ENCODE peak calls at places on chromosome 17, in nine cellular contexts. E, I, P, D, W, H, L, J and Q are unnamed samples. For H3K4me1, the result is how much of the 10 kb centered on the place peaks cover.

GRCh38 chr17:82349287-82349701 is 9.8 kb upstream of the TEX19 start:
- DNase-seq in L (no peak), E (peak), J (no peak), P (no peak), I (no peak), H (no peak), W (no peak), D (no peak), Q (no peak)

GRCh38 chr17:20206591-20206990 is 197.4 kb downstream of the SPECC1 start:
- DNase-seq in D (no peak), P (peak), H (peak), W (no peak), L (no peak), J (peak), E (no peak), I (no peak), Q (no peak)

GRCh38 chr17:40621558-40621957 is 26.1 kb downstream of the SMARCE1 start:
- DNase-seq in L (no peak), I (no peak), W (no peak), P (peak), H (no peak), D (no peak), J (no peak), E (no peak), Q (no peak)

GRCh38 chr17:39726617-39727016 is 3.7 kb downstream of the MIEN1 start:
- DNase-seq in D (no peak), E (no peak), J (no peak), H (no peak), W (no peak), P (no peak), L (no peak), I (no peak), Q (no peak)

GRCh38 chr17:78484300-78485159 is 92.7 kb downstream of the DNAH17 start:
- DNase-seq in H (no peak), D (no peak), L (peak), J (no peak), E (no peak), P (no peak), I (no peak), W (no peak), Q (peak)

GRCh38 chr17:156094-156621 is 18.8 kb downstream of the SCGB1C2 start:
- DNase-seq in D (no peak), E (no peak), P (no peak), H (no peak), L (no peak), I (peak), J (no peak), W (no peak), Q (no peak)

GRCh38 chr17:75639771-75640555 is 6.7 kb downstream of the SMIM5 start:
- DNase-seq in J (no peak), E (no peak), H (no peak), I (no peak), D (no peak), W (no peak), L (no peak), P (no peak), Q (no peak)

GRCh38 chr17:80477647-80478478 is 1.5 kb upstream of the NPTX1 start:
- DNase-seq in P (peak), I (no peak), L (peak), H (peak), J (no peak), D (no peak), E (peak), W (no peak), Q (no peak)

GRCh38 chr17:28663723-28664122 is 1.7 kb downstream of the SUPT6H start:
- DNase-seq in L (no peak), I (no peak), E (no peak), D (no peak), W (no peak), J (no peak), P (no peak), H (no peak), Q (no peak)

GRCh38 chr17:4691686-4692085 is 12.3 kb downstream of the PELP1 start:
- DNase-seq in E (no peak), L (no peak), P (peak), I (no peak), D (no peak), J (no peak), H (no peak), W (peak), Q (no peak)

GRCh38 chr17:44279586-44280344 is 11.8 kb upstream of the SLC4A1 start:
- DNase-seq in E (peak), D (no peak), J (peak), I (peak), W (peak), H (peak), L (no peak), P (peak), Q (peak)

GRCh38 chr17:6422654-6423241 is 12.2 kb downstream of the AIPL1 start:
- DNase-seq in E (no peak), D (no peak), H (no peak), W (no peak), L (no peak), P (no peak), I (no peak), J (no peak), Q (no peak)

GRCh38 chr17:63024716-63025115 is 58.7 kb downstream of the TANC2 start:
- DNase-seq in H (no peak), L (no peak), J (peak), D (no peak), W (no peak), P (peak), I (no peak), E (no peak), Q (no peak)

GRCh38 chr17:30349252-30349651 is 15.4 kb upstream of the TMIGD1 start:
- DNase-seq in I (no peak), W (no peak), E (no peak), J (no peak), P (no peak), D (no peak), H (no peak), L (no peak), Q (no peak)

GRCh38 chr17:38328620-38329019 is 15.1 kb downstream of the GPR179 start:
- DNase-seq in W (no peak), H (no peak), P (no peak), L (no peak), E (no peak), D (no peak), I (no peak), J (no peak), Q (no peak)

GRCh38 chr17:60914078-60914477 is 236.4 kb downstream of the BCAS3 start:
- DNase-seq in E (no peak), I (no peak), P (peak), W (no peak), H (no peak), J (no peak), D (no peak), L (no peak), Q (no peak)

GRCh38 chr17:27379863-27380533 is 76.2 kb upstream of the KSR1 start:
- DNase-seq in J (peak), I (peak), W (peak), E (peak), H (peak), L (no peak), D (no peak), P (peak), Q (no peak)

DNA sequence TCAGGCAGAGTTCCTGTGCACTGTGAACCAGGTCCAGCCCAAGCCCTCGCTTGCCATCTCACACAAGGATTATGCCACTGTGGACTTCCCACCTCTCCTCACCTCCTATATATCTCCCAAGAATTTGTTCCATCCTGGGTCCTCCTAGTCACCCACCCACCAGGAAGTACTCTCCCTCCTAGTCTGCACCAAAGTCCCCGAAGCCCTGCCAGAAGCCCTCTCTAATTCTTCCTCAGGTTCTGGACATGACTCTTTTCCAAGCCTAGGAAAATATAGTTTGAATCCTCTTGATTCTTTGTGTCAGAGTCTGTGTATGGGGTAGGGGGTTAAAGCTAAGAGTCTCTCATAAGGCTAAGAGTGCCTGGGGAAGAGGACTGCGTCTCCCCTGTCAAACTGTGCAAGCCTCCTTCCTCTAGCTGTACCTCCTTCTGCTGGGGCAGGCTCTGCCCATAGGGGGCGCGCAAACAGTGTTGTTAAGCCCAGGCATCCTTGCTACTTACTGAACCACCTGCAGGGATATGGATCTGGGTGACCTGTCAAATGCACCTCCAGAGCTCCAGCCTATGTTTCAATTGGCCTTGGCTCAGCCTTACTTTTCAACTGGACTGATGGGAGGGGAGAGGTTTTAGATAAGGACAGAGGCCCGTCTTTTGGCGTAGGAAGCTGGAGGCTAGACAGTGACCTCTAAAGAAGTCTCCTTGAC is 16.6 kb upstream of the DLX4 start:
- DNase-seq in H (peak), E (peak), D (no peak), L (peak), J (peak), I (peak), W (peak), P (peak), Q (peak)
- H3K4me1 ChIP-seq in H (under half), E (under half), D (under half), L (under half), J (under half), I (under half), W (under half), P (under half), Q (under half)

DNA sequence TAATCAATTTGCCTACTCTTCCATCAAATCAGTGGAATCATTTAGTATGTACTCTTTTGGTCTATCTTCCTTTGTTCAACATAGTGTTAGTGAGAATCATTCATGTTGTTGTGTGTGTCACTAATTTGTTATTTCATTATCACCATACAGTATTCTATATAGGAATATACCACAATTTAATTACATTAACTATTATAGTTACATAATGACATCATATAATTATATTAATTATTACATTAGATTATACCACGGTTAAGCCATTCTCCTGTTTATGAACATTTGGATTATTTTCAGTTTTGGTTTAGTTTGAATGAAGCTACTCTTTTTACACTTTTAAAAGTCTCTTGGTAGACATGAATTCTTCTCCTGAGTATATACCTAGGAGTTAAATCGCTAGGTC is 40.4 kb downstream of the MYO1D start:
- DNase-seq in I (no peak), E (no peak), H (no peak), D (no peak), J (no peak), P (no peak), W (no peak), L (no peak), Q (no peak)
- H3K4me3 ChIP-seq in I (no peak), E (no peak), H (no peak), D (no peak), J (no peak), P (no peak), W (no peak), L (no peak), Q (no peak)

GRCh38 chr17:45282683-45283644 is 21.1 kb upstream of the SPATA32 start:
- DNase-seq in D (no peak), P (peak), E (peak), W (no peak), L (no peak), J (peak), H (no peak), I (peak), Q (no peak)

GRCh38 chr17:45283711-45284110 is 21.8 kb upstream of the SPATA32 start:
- DNase-seq in I (no peak), H (no peak), L (no peak), D (no peak), W (no peak), J (no peak), P (no peak), E (no peak), Q (no peak)

GRCh38 chr17:45286286-45286685 is 24.4 kb upstream of the SPATA32 start:
- DNase-seq in L (no peak), H (no peak), D (no peak), W (no peak), J (no peak), I (no peak), E (no peak), P (no peak), Q (no peak)

GRCh38 chr17:45287526-45288264 is 25.8 kb upstream of the SPATA32 start:
- DNase-seq in D (no peak), L (no peak), J (no peak), H (no peak), P (no peak), I (peak), W (no peak), E (no peak), Q (no peak)

DNA sequence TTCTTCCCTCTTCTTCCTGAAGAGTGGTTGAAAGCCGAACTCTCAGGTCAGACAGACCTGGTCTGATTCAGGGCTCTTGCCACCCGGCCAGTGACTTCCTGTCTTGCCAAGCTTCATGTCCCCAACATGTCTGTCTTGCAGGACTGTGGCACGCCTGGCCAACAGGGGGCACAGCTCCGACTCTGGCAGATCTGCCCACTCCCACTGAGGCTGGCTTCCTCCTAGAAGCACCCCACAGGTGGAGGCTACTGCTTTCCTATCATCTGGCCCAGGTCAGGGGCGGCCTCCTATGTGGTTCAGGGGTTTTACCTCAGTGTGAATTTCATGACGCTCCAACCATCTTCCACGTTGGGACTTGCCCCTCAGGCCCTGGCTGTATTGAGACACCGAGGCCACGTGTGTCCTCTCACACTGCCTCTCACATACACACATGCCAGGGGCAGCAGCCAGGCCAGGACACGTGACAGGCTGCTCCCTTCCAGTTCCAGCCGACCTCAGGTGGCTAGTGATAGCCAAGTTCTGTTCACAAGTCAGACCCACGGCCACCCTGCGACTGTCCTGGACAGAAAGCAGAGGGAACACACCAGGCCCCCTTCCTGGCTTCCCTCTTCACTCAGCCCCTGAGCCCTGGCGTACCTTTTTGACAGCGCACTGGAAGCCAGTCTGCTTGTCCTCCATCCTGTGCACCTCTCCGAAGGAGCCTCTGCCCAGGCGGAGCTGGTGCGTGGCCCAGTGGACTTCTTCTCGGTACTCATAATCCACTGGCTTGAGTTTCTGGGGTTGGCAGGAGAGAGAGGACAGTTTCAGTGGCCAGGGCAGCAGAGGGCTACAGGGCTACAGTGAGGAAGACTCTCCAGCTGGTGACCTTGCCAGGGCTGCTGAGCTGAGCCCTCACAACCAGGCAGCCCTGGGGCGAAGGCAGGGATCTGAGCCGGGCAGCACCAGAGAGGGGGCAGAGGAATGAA is 22.6 kb upstream of the SPATA32 start:
- DNase-seq in W (no peak), J (no peak), H (peak), I (peak), P (no peak), E (no peak), L (no peak), D (no peak), Q (no peak)
- H3K27ac ChIP-seq in W (no peak), J (no peak), H (peak), I (peak), P (no peak), E (no peak), L (no peak), D (peak), Q (no peak)

GRCh38 chr17:45431531-45432404 is 902 bp downstream of the ARHGAP27 start:
- DNase-seq in H (peak), E (peak), I (peak), J (no peak), D (no peak), L (peak), P (peak), W (no peak), Q (peak)
- H3K4me1 ChIP-seq in H (under half), E (under half), I (under half), J (under half), D (half or more), L (under half), P (under half), W (under half), Q (under half)

GRCh38 chr17:15263680-15264079 is 1.4 kb downstream of the PMP22 start:
- DNase-seq in H (no peak), D (no peak), L (no peak), W (no peak), I (no peak), J (no peak), E (no peak), P (no peak), Q (no peak)

GRCh38 chr17:15263206-15263579 is 1.9 kb downstream of the PMP22 start:
- DNase-seq in P (peak), D (peak), H (peak), J (peak), I (peak), W (peak), E (peak), L (peak), Q (no peak)

GRCh38 chr17:15266325-15266950 is 1.3 kb upstream of the PMP22 start:
- DNase-seq in J (no peak), E (no peak), L (no peak), P (no peak), W (no peak), I (no peak), D (no peak), H (no peak), Q (no peak)

GRCh38 chr17:15265131-15265530 is at the start of gene PMP22:
- DNase-seq in H (no peak), D (no peak), W (no peak), E (peak), P (no peak), L (no peak), J (no peak), I (peak), Q (no peak)

GRCh38 chr17:15264542-15264941 is 584 bp downstream of the PMP22 start:
- DNase-seq in J (no peak), D (no peak), L (no peak), I (peak), W (no peak), P (no peak), H (no peak), E (no peak), Q (no peak)
- H3K4me3 ChIP-seq in J (no peak), D (peak), L (no peak), I (peak), W (peak), P (no peak), H (no peak), E (peak), Q (no peak)

GRCh38 chr17:48551601-48552452 is 6.9 kb upstream of the HOXB2 start:
- DNase-seq in L (no peak), W (no peak), I (no peak), D (no peak), H (peak), P (peak), E (no peak), J (peak), Q (no peak)
- H3K27ac ChIP-seq in L (peak), W (peak), I (no peak), D (peak), H (no peak), P (peak), E (no peak), J (peak), Q (no peak)